ENCODE peak calls at places on chromosome 7, in five cellular contexts. One of them, this sample, is unnamed.

GRCh38 chr7:2255145-2256139 is 13.4 kb downstream of the NUDT1 start:
- DNase-seq in stimulated activated CD8-positive, alpha-beta memory T cell treated with anti-CD3 and anti-CD28 coated beads, Interleukin-15, amount 100 ng/mL, for 4 hours: no peak
- DNase-seq in activated naive CD8-positive, alpha-beta T cell treated with anti-CD3 and anti-CD28 coated beads, Interleukin-2, amount 50 U/mL, for 24 hours: no peak
- DNase-seq in glutamatergic neuron: no peak
- DNase-seq in astrocyte of the hippocampus: peak; percentile 85
- DNase-seq in this sample: no peak

GRCh38 chr7:122847871-122848473 is 38.3 kb downstream of the CADPS2 start:
- DNase-seq in astrocyte of the hippocampus: no peak
- DNase-seq in stimulated activated CD8-positive, alpha-beta memory T cell treated with anti-CD3 and anti-CD28 coated beads, Interleukin-15, amount 100 ng/mL, for 4 hours: no peak
- DNase-seq in activated naive CD8-positive, alpha-beta T cell treated with anti-CD3 and anti-CD28 coated beads, Interleukin-2, amount 50 U/mL, for 24 hours: no peak
- DNase-seq in glutamatergic neuron: no peak
- DNase-seq in this sample: no peak

GRCh38 chr7:30424536-30424935 is 54.0 kb downstream of the NOD1 start:
- DNase-seq in glutamatergic neuron: no peak
- DNase-seq in stimulated activated CD8-positive, alpha-beta memory T cell treated with anti-CD3 and anti-CD28 coated beads, Interleukin-15, amount 100 ng/mL, for 4 hours: no peak
- DNase-seq in activated naive CD8-positive, alpha-beta T cell treated with anti-CD3 and anti-CD28 coated beads, Interleukin-2, amount 50 U/mL, for 24 hours: no peak
- DNase-seq in astrocyte of the hippocampus: no peak
- DNase-seq in this sample: no peak

GRCh38 chr7:8290645-8291308 is 28.8 kb upstream of the ICA1 start:
- DNase-seq in stimulated activated CD8-positive, alpha-beta memory T cell treated with anti-CD3 and anti-CD28 coated beads, Interleukin-15, amount 100 ng/mL, for 4 hours: no peak
- DNase-seq in glutamatergic neuron: no peak
- DNase-seq in astrocyte of the hippocampus: no peak
- DNase-seq in activated naive CD8-positive, alpha-beta T cell treated with anti-CD3 and anti-CD28 coated beads, Interleukin-2, amount 50 U/mL, for 24 hours: no peak
- DNase-seq in this sample: peak; percentile 24

GRCh38 chr7:129969881-129970446 is 17.2 kb upstream of the UBE2H start:
- DNase-seq in stimulated activated CD8-positive, alpha-beta memory T cell treated with anti-CD3 and anti-CD28 coated beads, Interleukin-15, amount 100 ng/mL, for 4 hours: no peak
- DNase-seq in activated naive CD8-positive, alpha-beta T cell treated with anti-CD3 and anti-CD28 coated beads, Interleukin-2, amount 50 U/mL, for 24 hours: no peak
- DNase-seq in astrocyte of the hippocampus: peak; percentile 92
- DNase-seq in glutamatergic neuron: no peak
- DNase-seq in this sample: no peak

GRCh38 chr7:108973075-108973474 is 403.4 kb downstream of the DNAJB9 start:
- DNase-seq in stimulated activated CD8-positive, alpha-beta memory T cell treated with anti-CD3 and anti-CD28 coated beads, Interleukin-15, amount 100 ng/mL, for 4 hours: no peak
- DNase-seq in astrocyte of the hippocampus: peak; percentile 27
- DNase-seq in glutamatergic neuron: no peak
- DNase-seq in activated naive CD8-positive, alpha-beta T cell treated with anti-CD3 and anti-CD28 coated beads, Interleukin-2, amount 50 U/mL, for 24 hours: no peak
- DNase-seq in this sample: peak; percentile 2

GRCh38 chr7:1045038-1045726 is 836 bp downstream of the GPR146 start:
- DNase-seq in stimulated activated CD8-positive, alpha-beta memory T cell treated with anti-CD3 and anti-CD28 coated beads, Interleukin-15, amount 100 ng/mL, for 4 hours: no peak
- DNase-seq in activated naive CD8-positive, alpha-beta T cell treated with anti-CD3 and anti-CD28 coated beads, Interleukin-2, amount 50 U/mL, for 24 hours: no peak
- DNase-seq in astrocyte of the hippocampus: no peak
- DNase-seq in glutamatergic neuron: no peak
- DNase-seq in this sample: peak; percentile 61

GRCh38 chr7:2108501-2109250 is 124.1 kb downstream of the MAD1L1 start:
- DNase-seq in glutamatergic neuron: no peak
- DNase-seq in activated naive CD8-positive, alpha-beta T cell treated with anti-CD3 and anti-CD28 coated beads, Interleukin-2, amount 50 U/mL, for 24 hours: no peak
- DNase-seq in stimulated activated CD8-positive, alpha-beta memory T cell treated with anti-CD3 and anti-CD28 coated beads, Interleukin-15, amount 100 ng/mL, for 4 hours: no peak
- DNase-seq in astrocyte of the hippocampus: no peak
- DNase-seq in this sample: no peak

GRCh38 chr7:67854236-67854635 is 857.6 kb downstream of the TYW1 start:
- DNase-seq in activated naive CD8-positive, alpha-beta T cell treated with anti-CD3 and anti-CD28 coated beads, Interleukin-2, amount 50 U/mL, for 24 hours: no peak
- DNase-seq in astrocyte of the hippocampus: no peak
- DNase-seq in stimulated activated CD8-positive, alpha-beta memory T cell treated with anti-CD3 and anti-CD28 coated beads, Interleukin-15, amount 100 ng/mL, for 4 hours: no peak
- DNase-seq in glutamatergic neuron: no peak
- DNase-seq in this sample: no peak